ENCODE peak calls at places on chromosomes 1 and 21, in six cellular contexts. Y is LoVo; R is A549; U is CD8-positive, alpha-beta T cell; K is stimulated activated CD8-positive, alpha-beta memory T cell treated with anti-CD3 and anti-CD28 coated beads, Interleukin-4, amount 100 ng/mL, for 1 hour; X is stimulated activated CD4-positive, alpha-beta T cell treated with anti-CD3 and anti-CD28 coated beads, Interleukin-1b, Interleukin-23, amount 100 ng/mL, for 24 hours. I is an unnamed sample.

GRCh38 chr1:208231929-208232360 is 12.2 kb downstream of the PLXNA2 start:
- DNase-seq in Y (no peak), R (no peak), U (no peak), K (no peak), X (no peak), I (no peak)

GRCh38 chr1:33002006-33002405 is 34.7 kb downstream of the AK2 start:
- DNase-seq in Y (no peak), R (no peak), U (no peak), K (no peak), X (no peak), I (no peak)

GRCh38 chr1:228861830-228862176 is 126.5 kb downstream of the RHOU start:
- DNase-seq in Y (no peak), R (no peak), U (no peak), K (no peak), X (no peak), I (no peak)

GRCh38 chr1:204760350-204761134 is 75.0 kb upstream of the LRRN2 start:
- DNase-seq in Y (no peak), R (no peak), U (no peak), K (no peak), X (no peak), I (no peak)

GRCh38 chr1:179177182-179177581 is 52.3 kb downstream of the ABL2 start:
- DNase-seq in Y (no peak), R (no peak), U (no peak), K (no peak), X (no peak), I (no peak)

GRCh38 chr21:41219498-41220207 is 51.7 kb downstream of the BACE2 start:
- DNase-seq in Y (no peak), R (no peak), U (no peak), K (no peak), X (no peak), I (no peak)

GRCh38 chr1:234627009-234627950 is 17.3 kb upstream of the IRF2BP2 start:
- DNase-seq in Y (no peak), R (no peak), U (no peak), K (no peak), X (no peak), I (peak)

GRCh38 chr1:106568161-106568560 is 488.3 kb upstream of the PRMT6 start:
- DNase-seq in Y (no peak), R (no peak), U (no peak), K (no peak), X (no peak), I (no peak)

GRCh38 chr1:173050865-173051264 is at the start of gene TNFSF18:
- DNase-seq in Y (peak), R (no peak), U (no peak), K (no peak), X (no peak), I (no peak)

GRCh38 chr1:206717237-206717989 is 32.7 kb downstream of the MAPKAPK2 start:
- DNase-seq in Y (no peak), R (no peak), U (no peak), K (no peak), X (no peak), I (peak)

GRCh38 chr1:109669246-109669948 is 1.5 kb downstream of the GSTM2 start:
- DNase-seq in Y (no peak), R (no peak), U (peak), K (no peak), X (no peak), I (no peak)

GRCh38 chr1:110065841-110066240 is 4.6 kb downstream of the ALX3 start:
- DNase-seq in Y (no peak), R (no peak), U (no peak), K (no peak), X (no peak), I (no peak)

GRCh38 chr1:180415985-180416633 is 86.3 kb downstream of the ACBD6 start:
- DNase-seq in Y (peak), R (peak), U (no peak), K (no peak), X (no peak), I (peak)

GRCh38 chr1:173871500-173871899 is 3.3 kb downstream of the ZBTB37 start:
- DNase-seq in Y (no peak), R (no peak), U (no peak), K (no peak), X (no peak), I (no peak)

GRCh38 chr1:221620437-221621384 is 121.2 kb downstream of the DUSP10 start:
- DNase-seq in Y (no peak), R (peak), U (no peak), K (no peak), X (no peak), I (no peak)

GRCh38 chr21:29072873-29073221 is 601 bp downstream of the CCT8 start:
- DNase-seq in Y (peak), R (peak), U (no peak), K (no peak), X (no peak), I (peak)